ENCODE peak calls at places on chromosomes 16 and 17, in nine cellular contexts. H is neural progenitor cell, I is astrocyte, R is fibroblast of lung, M is GM23248, X is PC-3, C is IMR-90, E is GM12878, G is hepatocyte. Y is an unnamed sample. For H4K20me1, the result is how much of the 10 kb centered on the place peaks cover.

GRCh38 chr17:73594025-73594424 is 50.2 kb downstream of the SDK2 start:
- DNase-seq in M (no peak), H (peak), X (no peak), R (no peak), G (no peak), I (no peak), C (no peak), E (no peak), Y (no peak)

GRCh38 chr17:36072431-36073121 is 8.5 kb downstream of the CCL18 start:
- DNase-seq in M (peak), H (peak), E (peak), G (peak), C (peak), I (peak), R (peak), X (peak), Y (peak)

GRCh38 chr17:49687878-49688491 is 10.1 kb upstream of the SPOP start:
- DNase-seq in X (peak), C (peak), R (peak), G (no peak), I (no peak), H (no peak), M (peak), E (no peak), Y (no peak)

GRCh38 chr16:25040543-25040942 is 25.4 kb upstream of the ARHGAP17 start:
- DNase-seq in R (no peak), M (no peak), C (no peak), H (no peak), G (no peak), I (no peak), E (no peak), X (no peak), Y (peak)

GRCh38 chr17:57811633-57812280 is 38.1 kb downstream of the MRPS23 start:
- DNase-seq in E (no peak), I (no peak), R (no peak), M (no peak), C (no peak), G (no peak), X (peak), H (no peak), Y (peak)

GRCh38 chr16:46756772-46757171 is 8.6 kb upstream of the MYLK3 start:
- DNase-seq in C (no peak), E (no peak), M (no peak), H (no peak), X (no peak), I (no peak), R (no peak), G (no peak), Y (no peak)

GRCh38 chr16:85975421-85976100 is 76.6 kb downstream of the IRF8 start:
- DNase-seq in I (no peak), R (no peak), M (no peak), X (no peak), E (no peak), G (peak), H (no peak), C (no peak), Y (no peak)

GRCh38 chr17:66412857-66413563 is 110.6 kb downstream of the PRKCA start:
- DNase-seq in H (no peak), E (no peak), G (no peak), M (no peak), C (no peak), I (no peak), X (no peak), R (no peak), Y (no peak)

GRCh38 chr17:70919241-70919640 is 749.9 kb downstream of the KCNJ2 start:
- DNase-seq in E (no peak), C (peak), X (no peak), I (no peak), H (no peak), M (no peak), G (no peak), R (no peak), Y (no peak)

GRCh38 chr17:17054636-17055035 is 12.4 kb downstream of the MPRIP start:
- DNase-seq in M (no peak), R (no peak), C (no peak), E (no peak), I (no peak), H (no peak), X (no peak), G (no peak), Y (no peak)

GRCh38 chr17:81409190-81409935 is 14.1 kb downstream of the BAHCC1 start:
- DNase-seq in E (no peak), R (no peak), M (no peak), H (peak), G (no peak), X (no peak), I (no peak), C (no peak), Y (peak)
- H2AFZ ChIP-seq in E (no peak), R (no peak), M (no peak), H (no peak), G (no peak), X (no peak), I (no peak), C (no peak), Y (no peak)

GRCh38 chr16:89363621-89364393 is 126.6 kb downstream of the ANKRD11 start:
- DNase-seq in I (peak), H (peak), E (no peak), G (peak), M (peak), R (peak), C (peak), X (peak), Y (no peak)

GRCh38 chr16:89360760-89361435 is 129.5 kb downstream of the ANKRD11 start:
- DNase-seq in X (no peak), H (no peak), C (no peak), R (no peak), E (peak), M (no peak), G (no peak), I (no peak), Y (no peak)

GRCh38 chr16:89359296-89360147 is 130.8 kb downstream of the ANKRD11 start:
- DNase-seq in C (no peak), H (no peak), G (no peak), X (no peak), I (peak), R (peak), E (no peak), M (peak), Y (no peak)

GRCh38 chr16:89364603-89365002 is 125.8 kb downstream of the ANKRD11 start:
- DNase-seq in R (peak), E (no peak), H (no peak), G (no peak), X (no peak), I (peak), C (peak), M (peak), Y (no peak)

DNA sequence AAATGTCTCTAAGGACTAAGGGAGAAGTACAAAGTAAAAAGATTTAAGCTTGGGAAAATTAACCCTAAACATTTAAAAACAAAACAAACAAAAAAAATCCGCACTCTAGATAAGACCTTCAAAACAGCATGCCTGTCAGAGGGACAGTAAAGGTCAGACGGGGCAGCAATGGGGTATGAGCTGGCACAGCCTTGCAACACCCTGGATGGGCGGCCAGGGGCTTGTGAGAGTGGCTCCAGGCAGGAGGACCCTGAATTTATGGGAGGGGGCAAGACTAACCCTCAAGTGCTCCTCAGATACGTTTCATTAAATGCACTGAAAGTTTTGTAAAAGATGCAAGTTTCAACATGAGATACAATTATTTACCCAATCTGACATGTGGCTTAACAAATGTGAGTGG is 128.6 kb downstream of the ANKRD11 start:
- DNase-seq in C (no peak), I (no peak), M (no peak), R (no peak), H (no peak), G (no peak), X (no peak), E (no peak), Y (no peak)
- H4K20me1 ChIP-seq in C (half or more), I (half or more), M (half or more), R (under half), H (half or more), G (half or more), X (under half), E (under half), Y (under half)

DNA sequence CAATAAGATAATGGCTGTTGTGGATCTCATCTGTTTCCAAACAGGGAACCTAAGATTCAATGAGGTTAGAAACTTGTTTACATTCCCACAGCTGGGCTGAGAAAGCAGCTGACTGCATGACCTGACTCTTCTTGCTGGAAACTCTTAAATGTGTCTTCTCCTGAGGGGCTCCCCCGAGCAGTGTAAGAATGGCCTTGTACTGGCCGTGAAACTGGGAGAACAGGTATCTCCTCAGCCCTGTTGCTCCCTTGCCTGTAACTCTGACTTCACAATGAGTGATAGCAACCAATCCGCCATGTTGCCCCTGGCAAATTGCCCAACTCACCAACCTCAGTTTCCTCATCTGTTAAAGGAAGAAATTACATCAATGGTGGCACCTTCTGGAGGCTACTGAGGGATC is 59.1 kb upstream of the CCL2 start:
- DNase-seq in H (no peak), R (no peak), G (no peak), C (peak), I (no peak), X (no peak), M (no peak), E (no peak), Y (no peak)
- H3K4me3 ChIP-seq in H (no peak), R (no peak), G (no peak), C (no peak), I (no peak), X (no peak), M (no peak), E (no peak), Y (no peak)

GRCh38 chr16:89020925-89021595 is 44.1 kb upstream of the CBFA2T3 start:
- DNase-seq in X (no peak), E (no peak), G (no peak), R (no peak), I (no peak), M (no peak), H (no peak), C (no peak), Y (no peak)

GRCh38 chr16:89022051-89022836 is 45.2 kb upstream of the CBFA2T3 start:
- DNase-seq in X (no peak), E (no peak), M (no peak), G (no peak), I (no peak), C (no peak), R (no peak), H (no peak), Y (no peak)

GRCh38 chr16:89019511-89019910 is 42.5 kb upstream of the CBFA2T3 start:
- DNase-seq in E (no peak), I (no peak), R (no peak), H (no peak), X (no peak), G (no peak), C (no peak), M (no peak), Y (no peak)

GRCh38 chr16:89018605-89019158 is 41.7 kb upstream of the CBFA2T3 start:
- DNase-seq in M (no peak), G (no peak), R (no peak), E (no peak), H (no peak), X (no peak), I (no peak), C (no peak), Y (no peak)

DNA sequence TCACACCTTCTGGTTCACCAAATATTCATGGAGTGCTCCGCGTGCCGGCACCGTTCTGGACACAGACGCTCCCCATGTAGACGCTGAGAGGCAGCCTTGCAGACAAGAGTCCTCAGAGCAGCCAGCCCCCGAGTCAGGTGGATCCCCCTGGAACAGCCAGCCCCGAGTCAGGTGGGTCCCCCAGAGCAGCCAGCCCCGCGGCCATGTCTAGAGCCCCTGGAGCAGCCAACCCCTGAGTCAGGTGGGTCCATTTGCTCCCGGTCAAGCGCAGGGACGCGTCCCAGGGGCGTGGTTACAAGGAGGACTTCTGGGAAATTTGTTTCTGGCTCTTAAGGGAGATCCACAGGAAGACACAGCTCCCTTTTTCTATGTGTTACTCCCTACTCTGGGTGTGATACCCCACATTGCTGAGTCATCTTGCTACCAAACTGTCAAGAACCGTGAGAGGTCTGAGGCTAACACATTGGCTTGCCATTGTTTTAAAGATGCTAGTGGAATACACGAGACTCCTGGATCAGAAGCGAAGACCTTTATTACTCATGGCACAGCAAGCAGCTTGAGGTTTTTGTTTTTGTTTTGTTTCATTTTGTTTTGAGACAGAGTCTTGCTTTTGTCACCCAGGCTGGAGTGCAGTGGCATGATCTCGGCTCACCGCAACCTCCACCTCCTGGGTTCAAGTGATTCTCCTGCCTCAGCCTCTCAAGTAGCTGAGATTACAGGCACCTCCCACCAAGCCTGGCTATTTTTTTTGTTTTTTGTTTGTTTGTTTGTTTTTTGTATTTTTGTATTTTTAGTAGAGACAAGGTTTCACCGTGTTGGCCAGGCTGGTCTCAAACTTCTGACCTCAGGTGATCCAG is 43.3 kb upstream of the CBFA2T3 start:
- DNase-seq in C (no peak), I (no peak), H (no peak), X (no peak), R (no peak), G (no peak), E (peak), M (no peak), Y (no peak)
- H2AFZ ChIP-seq in C (no peak), I (no peak), H (no peak), X (no peak), R (no peak), G (no peak), E (no peak), M (no peak), Y (no peak)

DNA sequence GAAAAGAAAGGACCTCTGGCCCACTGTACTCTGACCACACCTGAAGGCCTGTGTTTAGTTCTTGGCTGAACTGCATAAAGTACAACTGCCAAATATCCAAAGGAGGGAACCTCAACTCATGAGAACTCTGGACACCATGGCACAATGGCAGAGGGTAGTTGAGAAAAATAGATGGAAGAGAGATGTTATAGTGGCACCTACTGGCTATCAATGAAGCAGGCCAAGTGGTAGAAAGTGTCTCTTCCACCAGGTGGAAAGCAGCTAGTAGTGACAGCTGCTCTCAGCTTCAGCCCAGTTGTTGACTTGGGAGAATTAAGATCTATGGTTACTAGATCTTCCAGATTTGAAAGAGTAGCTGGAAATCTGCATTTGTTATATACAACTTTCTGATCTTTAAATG is 3.2 kb downstream of the MED31 start:
- DNase-seq in C (no peak), E (no peak), X (peak), M (peak), G (no peak), I (no peak), R (no peak), H (no peak), Y (peak)
- H4K20me1 ChIP-seq in C (under half), E (under half), X (under half), M (under half), G (under half), I (half or more), R (under half), H (under half), Y (under half)

DNA sequence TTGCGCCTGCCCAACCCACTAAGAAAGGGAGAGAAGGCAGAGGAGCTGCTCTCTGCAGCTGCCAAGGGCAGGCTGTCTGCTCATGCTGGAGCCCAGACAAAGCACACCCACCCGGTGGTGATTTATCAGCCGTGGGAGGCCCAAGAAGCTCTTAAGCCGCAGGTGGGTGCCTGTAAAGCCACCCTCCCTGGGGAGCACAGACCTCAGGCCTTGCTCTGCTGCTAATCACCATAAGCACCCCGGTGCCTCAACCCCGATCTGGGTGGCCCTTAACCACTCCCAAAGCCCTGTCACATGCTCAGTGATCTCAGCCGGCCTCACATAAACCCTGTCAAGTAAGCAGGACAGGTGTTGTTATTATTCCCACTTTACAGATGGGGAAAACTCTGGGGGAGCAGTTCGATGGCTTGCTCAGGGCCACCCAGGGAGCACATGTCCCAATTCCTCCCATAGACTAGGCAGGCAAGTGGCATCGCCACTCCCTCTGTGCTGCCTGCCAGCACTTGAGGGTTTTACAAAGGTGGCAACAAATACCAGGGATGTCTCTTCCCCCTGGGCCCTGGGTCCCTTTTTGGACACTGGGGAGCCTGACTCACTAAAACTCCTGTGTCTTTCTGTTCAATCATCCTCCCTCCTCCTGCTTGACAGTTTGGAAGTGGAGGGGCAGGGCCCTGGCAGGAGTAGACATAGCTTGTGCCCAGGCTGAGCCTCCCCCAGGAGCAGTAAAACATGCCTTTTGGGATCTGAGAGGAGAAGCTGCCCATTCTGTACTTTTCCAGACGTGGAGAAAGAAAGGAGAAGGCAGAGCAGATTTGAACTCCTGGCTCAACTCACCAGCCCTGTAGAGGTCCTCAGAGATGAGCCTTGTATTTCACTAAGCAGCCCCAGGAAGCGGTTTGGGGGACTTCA is 299.3 kb downstream of the SOX9 start:
- DNase-seq in H (no peak), R (peak), E (peak), G (peak), C (no peak), X (peak), M (peak), I (peak), Y (peak)
- H3K4me3 ChIP-seq in H (no peak), R (no peak), E (peak), G (no peak), C (no peak), X (no peak), M (no peak), I (no peak), Y (peak)

GRCh38 chr16:67278773-67279295 is 498 bp upstream of the PLEKHG4 start:
- DNase-seq in G (no peak), R (no peak), H (peak), M (peak), X (no peak), I (no peak), C (no peak), E (no peak), Y (no peak)
- H2AFZ ChIP-seq in G (peak), R (no peak), H (peak), M (peak), X (peak), I (peak), C (peak), E (peak), Y (no peak)

Y was measured in Karpas-422.